ENCODE peak calls at places on chromosomes 11 and 22, in seven cellular contexts. One of them, this sample, is unnamed.

GRCh38 chr22:29370556-29370955 is 17.8 kb downstream of the AP1B1 start:
- DNase-seq in CD8-positive, alpha-beta memory T cell: no peak
- DNase-seq in GOT3: no peak
- DNase-seq in left cardiac atrium: no peak
- DNase-seq in head of caudate nucleus: peak
- DNase-seq in activated T-helper 1 cell treated with Interleukin-2 at 50 U/mL for 16 hours: no peak
- DNase-seq in NCI-H2107: no peak
- DNase-seq in this sample: no peak

GRCh38 chr11:44630511-44631210 is 65.2 kb downstream of the CD82 start:
- DNase-seq in left cardiac atrium: no peak
- DNase-seq in head of caudate nucleus: no peak
- DNase-seq in NCI-H2107: no peak
- DNase-seq in CD8-positive, alpha-beta memory T cell: no peak
- DNase-seq in activated T-helper 1 cell treated with Interleukin-2 at 50 U/mL for 16 hours: no peak
- DNase-seq in GOT3: no peak
- DNase-seq in this sample: no peak

GRCh38 chr11:127117231-127117671 is 116.7 kb upstream of the KIRREL3 start:
- DNase-seq in left cardiac atrium: no peak
- DNase-seq in GOT3: no peak
- DNase-seq in head of caudate nucleus: no peak
- DNase-seq in activated T-helper 1 cell treated with Interleukin-2 at 50 U/mL for 16 hours: no peak
- DNase-seq in NCI-H2107: no peak
- DNase-seq in CD8-positive, alpha-beta memory T cell: no peak
- DNase-seq in this sample: no peak

GRCh38 chr11:78379039-78379670 is 38.5 kb downstream of the GAB2 start:
- DNase-seq in GOT3: no peak
- DNase-seq in NCI-H2107: no peak
- DNase-seq in left cardiac atrium: no peak
- DNase-seq in activated T-helper 1 cell treated with Interleukin-2 at 50 U/mL for 16 hours: no peak
- DNase-seq in head of caudate nucleus: no peak
- DNase-seq in CD8-positive, alpha-beta memory T cell: no peak
- DNase-seq in this sample: no peak

GRCh38 chr22:41992496-41992895 is 6.1 kb upstream of the WBP2NL start:
- DNase-seq in CD8-positive, alpha-beta memory T cell: no peak
- DNase-seq in left cardiac atrium: no peak
- DNase-seq in GOT3: no peak
- DNase-seq in head of caudate nucleus: no peak
- DNase-seq in activated T-helper 1 cell treated with Interleukin-2 at 50 U/mL for 16 hours: no peak
- DNase-seq in NCI-H2107: no peak
- DNase-seq in this sample: no peak

GRCh38 chr11:36023922-36024321 is 80.1 kb downstream of the LDLRAD3 start:
- DNase-seq in GOT3: no peak
- DNase-seq in CD8-positive, alpha-beta memory T cell: no peak
- DNase-seq in left cardiac atrium: no peak
- DNase-seq in head of caudate nucleus: no peak
- DNase-seq in NCI-H2107: no peak
- DNase-seq in activated T-helper 1 cell treated with Interleukin-2 at 50 U/mL for 16 hours: no peak
- DNase-seq in this sample: no peak

GRCh38 chr11:65126624-65127274 is 4.6 kb downstream of the MRPL49 start:
- DNase-seq in GOT3: no peak
- DNase-seq in left cardiac atrium: no peak
- DNase-seq in activated T-helper 1 cell treated with Interleukin-2 at 50 U/mL for 16 hours: no peak
- DNase-seq in NCI-H2107: no peak
- DNase-seq in CD8-positive, alpha-beta memory T cell: no peak
- DNase-seq in head of caudate nucleus: no peak
- DNase-seq in this sample: no peak

GRCh38 chr22:44698531-44699421 is 3.2 kb upstream of the PRR5 start:
- DNase-seq in activated T-helper 1 cell treated with Interleukin-2 at 50 U/mL for 16 hours: no peak
- DNase-seq in GOT3: no peak
- DNase-seq in CD8-positive, alpha-beta memory T cell: no peak
- DNase-seq in head of caudate nucleus: no peak
- DNase-seq in left cardiac atrium: no peak
- DNase-seq in NCI-H2107: no peak
- DNase-seq in this sample: no peak

GRCh38 chr11:18721576-18722292 is 4.3 kb downstream of the IGSF22 start:
- DNase-seq in left cardiac atrium: no peak
- DNase-seq in CD8-positive, alpha-beta memory T cell: peak
- DNase-seq in GOT3: no peak
- DNase-seq in head of caudate nucleus: peak
- DNase-seq in activated T-helper 1 cell treated with Interleukin-2 at 50 U/mL for 16 hours: no peak
- DNase-seq in NCI-H2107: no peak
- DNase-seq in this sample: peak

GRCh38 chr11:44928144-44928543 is 22.5 kb downstream of the TP53I11 start:
- DNase-seq in NCI-H2107: no peak
- DNase-seq in GOT3: no peak
- DNase-seq in head of caudate nucleus: no peak
- DNase-seq in left cardiac atrium: no peak
- DNase-seq in CD8-positive, alpha-beta memory T cell: no peak
- DNase-seq in activated T-helper 1 cell treated with Interleukin-2 at 50 U/mL for 16 hours: no peak
- DNase-seq in this sample: no peak

GRCh38 chr22:23197836-23198235 is 17.5 kb downstream of the BCR start:
- DNase-seq in left cardiac atrium: no peak
- DNase-seq in GOT3: no peak
- DNase-seq in NCI-H2107: no peak
- DNase-seq in activated T-helper 1 cell treated with Interleukin-2 at 50 U/mL for 16 hours: no peak
- DNase-seq in head of caudate nucleus: no peak
- DNase-seq in CD8-positive, alpha-beta memory T cell: no peak
- DNase-seq in this sample: no peak

GRCh38 chr11:108947654-108948570 is 283.0 kb downstream of the DDX10 start:
- DNase-seq in left cardiac atrium: no peak
- DNase-seq in head of caudate nucleus: no peak
- DNase-seq in CD8-positive, alpha-beta memory T cell: no peak
- DNase-seq in GOT3: no peak
- DNase-seq in NCI-H2107: no peak
- DNase-seq in activated T-helper 1 cell treated with Interleukin-2 at 50 U/mL for 16 hours: no peak
- DNase-seq in this sample: no peak

GRCh38 chr11:12284321-12285050 is 92.9 kb upstream of the PARVA start:
- DNase-seq in CD8-positive, alpha-beta memory T cell: no peak
- DNase-seq in left cardiac atrium: no peak
- DNase-seq in head of caudate nucleus: peak
- DNase-seq in activated T-helper 1 cell treated with Interleukin-2 at 50 U/mL for 16 hours: no peak
- DNase-seq in GOT3: no peak
- DNase-seq in NCI-H2107: no peak
- DNase-seq in this sample: no peak

GRCh38 chr11:127474735-127475134 is 474.2 kb upstream of the KIRREL3 start:
- DNase-seq in GOT3: no peak
- DNase-seq in activated T-helper 1 cell treated with Interleukin-2 at 50 U/mL for 16 hours: no peak
- DNase-seq in CD8-positive, alpha-beta memory T cell: no peak
- DNase-seq in NCI-H2107: no peak
- DNase-seq in left cardiac atrium: no peak
- DNase-seq in head of caudate nucleus: no peak
- DNase-seq in this sample: no peak

GRCh38 chr22:41908409-41909289 is 6.2 kb downstream of the SHISA8 start:
- DNase-seq in head of caudate nucleus: no peak
- DNase-seq in NCI-H2107: no peak
- DNase-seq in GOT3: no peak
- DNase-seq in CD8-positive, alpha-beta memory T cell: peak
- DNase-seq in left cardiac atrium: no peak
- DNase-seq in activated T-helper 1 cell treated with Interleukin-2 at 50 U/mL for 16 hours: no peak
- DNase-seq in this sample: no peak

GRCh38 chr11:110323786-110324185 is 27.4 kb upstream of the RDX start:
- DNase-seq in GOT3: no peak
- DNase-seq in left cardiac atrium: no peak
- DNase-seq in CD8-positive, alpha-beta memory T cell: no peak
- DNase-seq in activated T-helper 1 cell treated with Interleukin-2 at 50 U/mL for 16 hours: no peak
- DNase-seq in head of caudate nucleus: no peak
- DNase-seq in NCI-H2107: no peak
- DNase-seq in this sample: no peak

GRCh38 chr11:102047305-102047924 is at the start of gene CFAP300:
- DNase-seq in left cardiac atrium: peak
- DNase-seq in NCI-H2107: peak
- DNase-seq in CD8-positive, alpha-beta memory T cell: peak
- DNase-seq in head of caudate nucleus: peak
- DNase-seq in GOT3: peak
- DNase-seq in activated T-helper 1 cell treated with Interleukin-2 at 50 U/mL for 16 hours: peak
- DNase-seq in this sample: peak

GRCh38 chr22:44218071-44218470 is 37.3 kb downstream of the PARVG start:
- DNase-seq in GOT3: no peak
- DNase-seq in activated T-helper 1 cell treated with Interleukin-2 at 50 U/mL for 16 hours: no peak
- DNase-seq in CD8-positive, alpha-beta memory T cell: no peak
- DNase-seq in left cardiac atrium: no peak
- DNase-seq in NCI-H2107: no peak
- DNase-seq in head of caudate nucleus: no peak
- DNase-seq in this sample: no peak

GRCh38 chr22:23058481-23059336 is 11.6 kb upstream of the GNAZ start:
- DNase-seq in CD8-positive, alpha-beta memory T cell: no peak
- DNase-seq in activated T-helper 1 cell treated with Interleukin-2 at 50 U/mL for 16 hours: no peak
- DNase-seq in NCI-H2107: no peak
- DNase-seq in head of caudate nucleus: no peak
- DNase-seq in left cardiac atrium: no peak
- DNase-seq in GOT3: no peak
- DNase-seq in this sample: no peak

GRCh38 chr11:22536036-22536435 is 89.6 kb downstream of the FANCF start:
- DNase-seq in NCI-H2107: no peak
- DNase-seq in CD8-positive, alpha-beta memory T cell: no peak
- DNase-seq in left cardiac atrium: no peak
- DNase-seq in activated T-helper 1 cell treated with Interleukin-2 at 50 U/mL for 16 hours: no peak
- DNase-seq in head of caudate nucleus: no peak
- DNase-seq in GOT3: no peak
- DNase-seq in this sample: no peak

GRCh38 chr22:33379836-33380235 is 321.7 kb upstream of the SYN3 start:
- DNase-seq in GOT3: no peak
- DNase-seq in activated T-helper 1 cell treated with Interleukin-2 at 50 U/mL for 16 hours: no peak
- DNase-seq in CD8-positive, alpha-beta memory T cell: no peak
- DNase-seq in head of caudate nucleus: no peak
- DNase-seq in NCI-H2107: no peak
- DNase-seq in left cardiac atrium: no peak
- DNase-seq in this sample: no peak

GRCh38 chr11:47329431-47329993 is 23.0 kb downstream of the MYBPC3 start:
- DNase-seq in NCI-H2107: no peak
- DNase-seq in CD8-positive, alpha-beta memory T cell: no peak
- DNase-seq in GOT3: no peak
- DNase-seq in head of caudate nucleus: no peak
- DNase-seq in activated T-helper 1 cell treated with Interleukin-2 at 50 U/mL for 16 hours: no peak
- DNase-seq in left cardiac atrium: no peak
- DNase-seq in this sample: no peak

GRCh38 chr11:44788536-44789227 is 61.9 kb downstream of the TSPAN18 start:
- DNase-seq in head of caudate nucleus: no peak
- DNase-seq in NCI-H2107: no peak
- DNase-seq in activated T-helper 1 cell treated with Interleukin-2 at 50 U/mL for 16 hours: no peak
- DNase-seq in GOT3: no peak
- DNase-seq in left cardiac atrium: no peak
- DNase-seq in CD8-positive, alpha-beta memory T cell: no peak
- DNase-seq in this sample: no peak

GRCh38 chr11:27227744-27228143 is 135.3 kb downstream of the CCDC34 start:
- DNase-seq in left cardiac atrium: no peak
- DNase-seq in NCI-H2107: no peak
- DNase-seq in CD8-positive, alpha-beta memory T cell: no peak
- DNase-seq in head of caudate nucleus: no peak
- DNase-seq in activated T-helper 1 cell treated with Interleukin-2 at 50 U/mL for 16 hours: no peak
- DNase-seq in GOT3: no peak
- DNase-seq in this sample: no peak

GRCh38 chr22:41831383-41831782 is 1.5 kb upstream of the SREBF2 start:
- DNase-seq in activated T-helper 1 cell treated with Interleukin-2 at 50 U/mL for 16 hours: no peak
- DNase-seq in left cardiac atrium: no peak
- DNase-seq in GOT3: no peak
- DNase-seq in head of caudate nucleus: no peak
- DNase-seq in NCI-H2107: no peak
- DNase-seq in CD8-positive, alpha-beta memory T cell: no peak
- DNase-seq in this sample: no peak

GRCh38 chr22:44357962-44358553 is 45.3 kb upstream of the SHISAL1 start:
- DNase-seq in NCI-H2107: peak
- DNase-seq in head of caudate nucleus: peak
- DNase-seq in GOT3: no peak
- DNase-seq in activated T-helper 1 cell treated with Interleukin-2 at 50 U/mL for 16 hours: no peak
- DNase-seq in left cardiac atrium: peak
- DNase-seq in CD8-positive, alpha-beta memory T cell: no peak
- DNase-seq in this sample: no peak

GRCh38 chr22:23718371-23719165 is 27.8 kb downstream of the RGL4 start:
- DNase-seq in CD8-positive, alpha-beta memory T cell: no peak
- DNase-seq in activated T-helper 1 cell treated with Interleukin-2 at 50 U/mL for 16 hours: no peak
- DNase-seq in head of caudate nucleus: peak
- DNase-seq in GOT3: no peak
- DNase-seq in left cardiac atrium: no peak
- DNase-seq in NCI-H2107: no peak
- DNase-seq in this sample: no peak

GRCh38 chr22:30261134-30261533 is 5.5 kb downstream of the OSM start:
- DNase-seq in activated T-helper 1 cell treated with Interleukin-2 at 50 U/mL for 16 hours: no peak
- DNase-seq in NCI-H2107: no peak
- DNase-seq in CD8-positive, alpha-beta memory T cell: no peak
- DNase-seq in left cardiac atrium: no peak
- DNase-seq in head of caudate nucleus: no peak
- DNase-seq in GOT3: no peak
- DNase-seq in this sample: no peak

GRCh38 chr22:36736701-36737320 is 33.3 kb upstream of the CACNG2 start:
- DNase-seq in head of caudate nucleus: no peak
- DNase-seq in GOT3: no peak
- DNase-seq in CD8-positive, alpha-beta memory T cell: no peak
- DNase-seq in left cardiac atrium: no peak
- DNase-seq in activated T-helper 1 cell treated with Interleukin-2 at 50 U/mL for 16 hours: no peak
- DNase-seq in NCI-H2107: no peak
- DNase-seq in this sample: no peak

GRCh38 chr11:41457216-41458014 is 2.0 kb downstream of the LRRC4C start:
- DNase-seq in GOT3: no peak
- DNase-seq in NCI-H2107: no peak
- DNase-seq in head of caudate nucleus: no peak
- DNase-seq in activated T-helper 1 cell treated with Interleukin-2 at 50 U/mL for 16 hours: no peak
- DNase-seq in left cardiac atrium: no peak
- DNase-seq in CD8-positive, alpha-beta memory T cell: no peak
- DNase-seq in this sample: no peak

GRCh38 chr22:27624042-27624441 is 177.5 kb downstream of the MN1 start:
- DNase-seq in activated T-helper 1 cell treated with Interleukin-2 at 50 U/mL for 16 hours: no peak
- DNase-seq in head of caudate nucleus: no peak
- DNase-seq in GOT3: no peak
- DNase-seq in CD8-positive, alpha-beta memory T cell: no peak
- DNase-seq in left cardiac atrium: no peak
- DNase-seq in NCI-H2107: no peak
- DNase-seq in this sample: no peak

GRCh38 chr11:60921777-60922335 is 2.4 kb upstream of the TMEM132A start:
- DNase-seq in activated T-helper 1 cell treated with Interleukin-2 at 50 U/mL for 16 hours: no peak
- DNase-seq in CD8-positive, alpha-beta memory T cell: no peak
- DNase-seq in left cardiac atrium: no peak
- DNase-seq in GOT3: no peak
- DNase-seq in NCI-H2107: no peak
- DNase-seq in head of caudate nucleus: no peak
- DNase-seq in this sample: no peak

GRCh38 chr11:32830413-32830738 is 649 bp downstream of the PRRG4 start:
- DNase-seq in left cardiac atrium: peak
- DNase-seq in CD8-positive, alpha-beta memory T cell: no peak
- DNase-seq in NCI-H2107: no peak
- DNase-seq in head of caudate nucleus: no peak
- DNase-seq in activated T-helper 1 cell treated with Interleukin-2 at 50 U/mL for 16 hours: no peak
- DNase-seq in GOT3: no peak
- DNase-seq in this sample: no peak

GRCh38 chr11:4022669-4023068 is 71.9 kb upstream of the RRM1 start:
- DNase-seq in activated T-helper 1 cell treated with Interleukin-2 at 50 U/mL for 16 hours: no peak
- DNase-seq in left cardiac atrium: no peak
- DNase-seq in GOT3: no peak
- DNase-seq in NCI-H2107: no peak
- DNase-seq in head of caudate nucleus: no peak
- DNase-seq in CD8-positive, alpha-beta memory T cell: no peak
- DNase-seq in this sample: no peak

GRCh38 chr11:130603585-130603906 is 155.1 kb downstream of the ADAMTS15 start:
- DNase-seq in CD8-positive, alpha-beta memory T cell: no peak
- DNase-seq in GOT3: no peak
- DNase-seq in activated T-helper 1 cell treated with Interleukin-2 at 50 U/mL for 16 hours: no peak
- DNase-seq in left cardiac atrium: no peak
- DNase-seq in NCI-H2107: no peak
- DNase-seq in head of caudate nucleus: no peak
- DNase-seq in this sample: no peak

GRCh38 chr11:6911946-6912345 is 8.9 kb upstream of the OR2D3 start:
- DNase-seq in NCI-H2107: no peak
- DNase-seq in GOT3: no peak
- DNase-seq in head of caudate nucleus: no peak
- DNase-seq in left cardiac atrium: peak
- DNase-seq in CD8-positive, alpha-beta memory T cell: no peak
- DNase-seq in activated T-helper 1 cell treated with Interleukin-2 at 50 U/mL for 16 hours: no peak
- DNase-seq in this sample: no peak

GRCh38 chr11:2578006-2578933 is 121.5 kb downstream of the KCNQ1OT1 start:
- DNase-seq in GOT3: no peak
- DNase-seq in CD8-positive, alpha-beta memory T cell: no peak
- DNase-seq in activated T-helper 1 cell treated with Interleukin-2 at 50 U/mL for 16 hours: no peak
- DNase-seq in NCI-H2107: no peak
- DNase-seq in head of caudate nucleus: no peak
- DNase-seq in left cardiac atrium: peak
- DNase-seq in this sample: no peak

GRCh38 chr22:44130076-44130711 is 50.5 kb upstream of the PARVG start:
- DNase-seq in left cardiac atrium: no peak
- DNase-seq in head of caudate nucleus: peak
- DNase-seq in GOT3: no peak
- DNase-seq in CD8-positive, alpha-beta memory T cell: no peak
- DNase-seq in NCI-H2107: no peak
- DNase-seq in activated T-helper 1 cell treated with Interleukin-2 at 50 U/mL for 16 hours: no peak
- DNase-seq in this sample: no peak

This sample was measured in GM18507.